ENCODE peak calls at places on chromosomes 11 and 22, in six cellular contexts. B is dorsolateral prefrontal cortex, F is fibroblast of lung, P is uterus, J is colonic mucosa, R is thyroid gland. H is an unnamed sample.

GRCh38 chr22:38696606-38697005 is 4.1 kb downstream of the JOSD1 start:
- DNase-seq in J (no peak), P (no peak), B (no peak), F (peak), R (no peak), H (peak)

GRCh38 chr11:130473795-130474377 is 25.4 kb downstream of the ADAMTS15 start:
- DNase-seq in R (no peak), F (no peak), P (no peak), B (no peak), J (no peak), H (no peak)

GRCh38 chr11:108973402-108974119 is 308.7 kb downstream of the DDX10 start:
- DNase-seq in J (no peak), F (peak), P (no peak), B (no peak), R (no peak), H (peak)

GRCh38 chr11:12687740-12688139 is 13.5 kb downstream of the TEAD1 start:
- DNase-seq in J (no peak), F (no peak), B (no peak), R (peak), P (no peak), H (peak)

GRCh38 chr11:108891143-108891542 is 226.3 kb downstream of the DDX10 start:
- DNase-seq in B (no peak), F (no peak), P (no peak), R (no peak), J (no peak), H (no peak)

GRCh38 chr11:114291381-114291780 is 4.8 kb upstream of the NNMT start:
- DNase-seq in P (no peak), R (no peak), J (no peak), F (no peak), B (no peak), H (no peak)

GRCh38 chr11:117972589-117973445 is 13.4 kb upstream of the IL10RA start:
- DNase-seq in F (no peak), J (peak), P (no peak), B (no peak), R (peak), H (no peak)

GRCh38 chr11:119368121-119369034 is 13.1 kb downstream of the USP2 start:
- DNase-seq in J (peak), F (peak), P (peak), R (peak), B (no peak), H (peak)

GRCh38 chr11:120224386-120224785 is 13.6 kb downstream of the OAF start:
- DNase-seq in P (no peak), R (no peak), J (no peak), F (no peak), B (no peak), H (no peak)

GRCh38 chr11:57903011-57903410 is 120.7 kb upstream of the OR9Q1 start:
- DNase-seq in R (no peak), J (no peak), P (no peak), B (no peak), F (no peak), H (no peak)

GRCh38 chr11:15911377-15912044 is 444.8 kb downstream of the SOX6 start:
- DNase-seq in F (peak), P (peak), J (no peak), R (peak), B (peak), H (no peak)

GRCh38 chr22:31948002-31948401 is 3.7 kb downstream of the YWHAH start:
- DNase-seq in P (no peak), R (no peak), J (no peak), F (no peak), B (no peak), H (no peak)

GRCh38 chr22:37381489-37381888 is 45.8 kb downstream of the ELFN2 start:
- DNase-seq in J (no peak), P (no peak), F (peak), R (no peak), B (no peak), H (no peak)

GRCh38 chr22:47623056-47623739 is 860.7 kb downstream of the TBC1D22A start:
- DNase-seq in F (no peak), R (no peak), B (no peak), J (no peak), P (no peak), H (no peak)

GRCh38 chr11:73359930-73360742 is 16.1 kb upstream of the RELT start:
- DNase-seq in F (peak), B (no peak), P (no peak), R (no peak), J (no peak), H (peak)

GRCh38 chr11:73157141-73158010 is 15.3 kb upstream of the FCHSD2 start:
- DNase-seq in J (no peak), F (peak), R (no peak), B (no peak), P (peak), H (no peak)

GRCh38 chr11:24163146-24163545 is 333.7 kb upstream of the LUZP2 start:
- DNase-seq in R (no peak), F (no peak), P (no peak), J (no peak), B (no peak), H (no peak)

GRCh38 chr22:19762315-19763140 is 1.9 kb downstream of the TBX1 start:
- DNase-seq in B (no peak), R (no peak), P (no peak), J (no peak), F (no peak), H (no peak)

GRCh38 chr22:24845036-24845918 is 39.3 kb downstream of the SGSM1 start:
- DNase-seq in P (no peak), B (no peak), R (no peak), F (no peak), J (no peak), H (peak)

GRCh38 chr11:65116370-65117205 is 913 bp downstream of the ZNHIT2 start:
- DNase-seq in F (peak), B (peak), P (no peak), J (peak), R (peak), H (no peak)

GRCh38 chr11:103529217-103529684 is 420.0 kb downstream of the DYNC2H1 start:
- DNase-seq in R (no peak), P (no peak), B (no peak), J (no peak), F (peak), H (peak)

GRCh38 chr22:20550057-20550817 is 42.8 kb downstream of the MED15 start:
- DNase-seq in B (no peak), F (no peak), P (peak), J (no peak), R (no peak), H (no peak)

GRCh38 chr11:108436594-108436993 is 30.7 kb downstream of the C11orf65 start:
- DNase-seq in B (no peak), R (no peak), F (no peak), J (no peak), P (no peak), H (no peak)

GRCh38 chr11:105004021-105004420 is 18.9 kb downstream of the CASP5 start:
- DNase-seq in F (peak), R (no peak), J (no peak), P (no peak), B (no peak), H (no peak)

GRCh38 chr22:36731916-36732315 is 28.4 kb upstream of the CACNG2 start:
- DNase-seq in B (no peak), P (no peak), R (no peak), J (no peak), F (no peak), H (no peak)

GRCh38 chr11:111359223-111360149 is 19.6 kb downstream of the POU2AF1 start:
- DNase-seq in B (no peak), J (no peak), R (no peak), P (no peak), F (no peak), H (no peak)

GRCh38 chr11:66547662-66548009 is 933 bp downstream of the ACTN3 start:
- DNase-seq in B (no peak), P (no peak), J (no peak), F (no peak), R (no peak), H (no peak)

GRCh38 chr22:50504245-50505211 is 3.0 kb downstream of the LMF2 start:
- DNase-seq in P (no peak), J (no peak), B (no peak), R (no peak), F (no peak), H (no peak)

GRCh38 chr11:125441648-125442410 is 54.2 kb downstream of the FEZ1 start:
- DNase-seq in F (no peak), R (no peak), B (peak), P (no peak), J (no peak), H (no peak)

GRCh38 chr11:131064373-131064991 is 148.2 kb upstream of the SNX19 start:
- DNase-seq in F (peak), R (peak), J (peak), B (peak), P (peak), H (peak)

GRCh38 chr11:4095509-4096230 is 1.1 kb downstream of the RRM1 start:
- DNase-seq in J (no peak), B (no peak), R (no peak), P (no peak), F (peak), H (peak)

GRCh38 chr11:70448983-70449567 is 50.7 kb downstream of the CTTN start:
- DNase-seq in R (no peak), J (no peak), P (no peak), F (no peak), B (no peak), H (no peak)
- TF ChIP-seq CTCF in R (no peak), J (no peak), P (no peak), F (peak), B (no peak), H (peak)

GRCh38 chr11:34816698-34817213 is 99.4 kb downstream of the APIP start:
- DNase-seq in F (no peak), P (no peak), B (no peak), R (no peak), J (no peak), H (no peak)
- H3K27ac ChIP-seq in F (no peak), P (no peak), B (no peak), R (no peak), J (no peak), H (no peak)

GRCh38 chr22:48722661-48723060 is 1105.0 kb downstream of the BRD1 start:
- DNase-seq in J (no peak), F (no peak), B (no peak), P (no peak), R (no peak), H (no peak)
- TF ChIP-seq CTCF in J (no peak), F (no peak), B (no peak), P (no peak), R (no peak), H (no peak)

GRCh38 chr11:68947151-68947550 is 33.6 kb downstream of the MRGPRD start:
- DNase-seq in R (no peak), B (no peak), P (no peak), F (no peak), J (no peak), H (no peak)
- H3K27ac ChIP-seq in R (no peak), B (no peak), P (peak), F (no peak), J (no peak), H (no peak)

GRCh38 chr11:371051-371450 is 1.8 kb downstream of the B4GALNT4 start:
- DNase-seq in J (no peak), P (no peak), R (no peak), B (no peak), F (no peak), H (no peak)

GRCh38 chr11:369336-370018 is at the start of gene B4GALNT4:
- DNase-seq in J (no peak), R (no peak), B (peak), P (no peak), F (no peak), H (peak)

GRCh38 chr11:367956-368413 is 1.3 kb upstream of the B4GALNT4 start:
- DNase-seq in R (no peak), B (no peak), P (no peak), F (no peak), J (no peak), H (no peak)

GRCh38 chr11:370087-370941 is 1.0 kb downstream of the B4GALNT4 start:
- DNase-seq in R (no peak), J (no peak), F (no peak), P (no peak), B (no peak), H (no peak)

DNA sequence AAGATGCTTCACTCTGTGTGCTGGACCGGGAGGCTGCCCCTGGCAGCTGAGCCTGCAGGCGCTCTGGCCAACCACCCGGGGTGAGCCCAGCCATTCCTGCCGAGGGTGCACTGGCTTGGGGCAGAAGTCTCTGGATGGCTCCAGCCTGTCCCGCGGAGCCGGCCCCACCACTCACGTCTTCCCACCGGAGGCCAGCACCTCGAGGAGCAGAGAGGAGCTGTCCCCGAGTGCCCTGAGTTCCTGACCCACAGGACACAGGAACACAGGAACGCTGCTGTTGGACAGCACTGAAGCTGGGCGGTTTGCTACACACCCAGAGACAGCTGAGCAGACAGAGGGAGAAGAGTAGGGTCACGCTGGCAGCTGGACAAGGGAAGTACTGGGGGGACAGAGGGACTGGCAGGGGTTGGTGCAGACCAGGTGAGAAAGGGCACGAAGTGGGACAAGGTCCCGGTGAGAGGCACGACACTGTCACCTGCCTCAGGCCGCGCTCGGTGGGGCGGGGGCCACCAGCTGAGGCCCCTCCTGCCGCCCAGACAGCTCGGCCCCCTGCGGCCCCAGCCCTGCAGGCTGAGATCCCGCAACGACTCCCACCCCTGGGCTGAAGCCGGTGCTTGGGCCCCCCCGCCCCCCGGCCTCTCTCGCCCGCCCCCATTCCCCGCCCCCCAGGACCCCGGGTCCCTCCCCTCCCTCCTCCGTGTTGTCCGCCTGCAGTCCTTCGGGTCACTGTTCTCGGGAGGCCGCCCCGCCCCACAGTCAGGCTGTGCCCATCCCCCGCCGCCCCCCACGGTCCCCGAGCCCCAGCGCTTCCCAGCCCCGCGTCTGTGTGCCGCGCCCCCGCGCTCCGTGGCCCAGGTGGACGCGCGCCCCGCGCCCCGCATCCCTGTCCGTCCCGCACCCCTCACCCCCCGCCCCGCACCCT is 624 bp upstream of the B4GALNT4 start:
- DNase-seq in P (no peak), F (no peak), R (peak), B (no peak), J (no peak), H (no peak)
- TF ChIP-seq CTCF in P (no peak), F (no peak), R (no peak), B (no peak), J (no peak), H (no peak)